ENCODE peak calls at places on chromosomes 5 and 9, in eight cellular contexts. Q, P, W, J, I, R, S and H are unnamed samples.

GRCh38 chr5:173809014-173809413 is 79.1 kb upstream of the CPEB4 start:
- DNase-seq in Q (no peak), P (no peak), W (no peak), J (no peak), I (no peak), R (no peak), S (no peak), H (no peak)

GRCh38 chr9:89218040-89218928 is 39.7 kb upstream of the SHC3 start:
- DNase-seq in Q (no peak), P (no peak), W (no peak), J (no peak), I (peak), R (no peak), S (no peak), H (no peak)

GRCh38 chr5:9622891-9623547 is 7.1 kb downstream of the TAS2R1 start:
- DNase-seq in Q (no peak), P (no peak), W (no peak), J (no peak), I (peak), R (no peak), S (no peak), H (no peak)

GRCh38 chr9:18037981-18038380 is 436.0 kb upstream of the ADAMTSL1 start:
- DNase-seq in Q (no peak), P (no peak), W (no peak), J (no peak), I (no peak), R (peak), S (no peak), H (no peak)

GRCh38 chr5:180818942-180819341 is 16.3 kb upstream of the MGAT1 start:
- DNase-seq in Q (no peak), P (no peak), W (no peak), J (no peak), I (no peak), R (no peak), S (no peak), H (no peak)

GRCh38 chr9:93974151-93974550 is 19.0 kb upstream of the BARX1 start:
- DNase-seq in Q (no peak), P (no peak), W (no peak), J (no peak), I (no peak), R (no peak), S (no peak), H (no peak)

GRCh38 chr5:74396913-74397606 is 243.5 kb downstream of the ENC1 start:
- DNase-seq in Q (no peak), P (no peak), W (no peak), J (no peak), I (no peak), R (no peak), S (no peak), H (no peak)

GRCh38 chr5:54442271-54442670 is 13.2 kb upstream of the HSPB3 start:
- DNase-seq in Q (no peak), P (no peak), W (no peak), J (no peak), I (no peak), R (no peak), S (no peak), H (no peak)

GRCh38 chr5:137778772-137779564 is 24.8 kb upstream of the HNRNPA0 start:
- DNase-seq in Q (no peak), P (peak), W (no peak), J (peak), I (peak), R (no peak), S (no peak), H (no peak)

GRCh38 chr9:8514760-8515159 is 715.2 kb upstream of the DMAC1 start:
- DNase-seq in Q (no peak), P (no peak), W (no peak), J (no peak), I (peak), R (no peak), S (no peak), H (no peak)

GRCh38 chr5:122163151-122164069 is 34.1 kb downstream of the ZNF474 start:
- DNase-seq in Q (peak), P (peak), W (no peak), J (peak), I (no peak), R (peak), S (no peak), H (peak)

GRCh38 chr5:101995585-101995984 is 300.5 kb downstream of the SLCO4C1 start:
- DNase-seq in Q (no peak), P (peak), W (no peak), J (no peak), I (peak), R (no peak), S (peak), H (peak)

GRCh38 chr5:43042176-43042625 is 2.1 kb upstream of the ANXA2R start:
- DNase-seq in Q (peak), P (no peak), W (peak), J (peak), I (peak), R (peak), S (peak), H (no peak)

GRCh38 chr9:101393135-101393534 is 5.3 kb downstream of the MRPL50 start:
- DNase-seq in Q (no peak), P (no peak), W (no peak), J (no peak), I (no peak), R (no peak), S (no peak), H (no peak)

GRCh38 chr9:104386425-104387069 is 117.5 kb upstream of the OR13F1 start:
- DNase-seq in Q (no peak), P (peak), W (peak), J (peak), I (peak), R (no peak), S (no peak), H (peak)

GRCh38 chr9:8652282-8652681 is 852.7 kb upstream of the DMAC1 start:
- DNase-seq in Q (no peak), P (no peak), W (no peak), J (no peak), I (no peak), R (no peak), S (no peak), H (no peak)

GRCh38 chr9:113868501-113868900 is 7.6 kb upstream of the ZNF618 start:
- DNase-seq in Q (no peak), P (no peak), W (no peak), J (no peak), I (no peak), R (no peak), S (no peak), H (no peak)

GRCh38 chr9:113793558-113793957 is 82.6 kb upstream of the ZNF618 start:
- DNase-seq in Q (no peak), P (no peak), W (no peak), J (no peak), I (no peak), R (no peak), S (no peak), H (no peak)

GRCh38 chr5:18483386-18483785 is 849.1 kb downstream of the TAF11L14 start:
- DNase-seq in Q (no peak), P (peak), W (no peak), J (no peak), I (peak), R (no peak), S (no peak), H (no peak)

GRCh38 chr5:113232667-113233066 is 202.1 kb downstream of the TSSK1B start:
- DNase-seq in Q (no peak), P (no peak), W (no peak), J (no peak), I (no peak), R (no peak), S (peak), H (no peak)

GRCh38 chr5:61289669-61290363 is 42.2 kb upstream of the ZSWIM6 start:
- DNase-seq in Q (no peak), P (no peak), W (peak), J (no peak), I (no peak), R (no peak), S (no peak), H (no peak)

GRCh38 chr5:176817864-176818377 is 7.6 kb downstream of the UNC5A start:
- DNase-seq in Q (no peak), P (peak), W (peak), J (peak), I (peak), R (no peak), S (no peak), H (no peak)

GRCh38 chr5:113510836-113511451 is 2.5 kb upstream of the YTHDC2 start:
- DNase-seq in Q (no peak), P (peak), W (no peak), J (peak), I (no peak), R (no peak), S (no peak), H (no peak)

DNA sequence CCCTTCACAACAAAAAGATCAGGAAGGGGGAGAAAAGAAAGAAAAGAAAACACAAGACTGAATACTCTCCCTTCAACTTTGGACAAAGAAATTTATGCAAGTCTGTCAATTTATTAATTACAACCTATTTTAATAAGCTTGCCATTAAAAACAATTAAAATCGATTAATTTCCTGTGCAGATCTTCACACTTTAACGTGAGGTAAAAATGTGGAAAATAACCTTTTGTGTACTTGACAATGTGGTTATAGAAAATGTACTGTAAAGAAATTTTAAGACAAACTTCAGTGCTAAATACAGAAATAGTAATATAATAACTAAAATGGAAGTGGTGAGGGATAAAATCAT is 2.7 kb upstream of the MLLT3 start:
- DNase-seq in Q (no peak), P (no peak), W (no peak), J (no peak), I (no peak), R (no peak), S (no peak), H (no peak)
- H3K27ac ChIP-seq in Q (no peak), P (no peak), W (no peak), J (no peak), I (no peak), R (no peak), S (no peak), H (no peak)

GRCh38 chr5:158384535-158385421 is 525.8 kb upstream of the CLINT1 start:
- DNase-seq in Q (peak), P (peak), W (peak), J (peak), I (no peak), R (peak), S (no peak), H (peak)

GRCh38 chr5:158385982-158386381 is 527.0 kb upstream of the CLINT1 start:
- DNase-seq in Q (no peak), P (no peak), W (no peak), J (no peak), I (no peak), R (no peak), S (no peak), H (no peak)

GRCh38 chr5:158380661-158381060 is 521.7 kb upstream of the CLINT1 start:
- DNase-seq in Q (no peak), P (peak), W (no peak), J (no peak), I (no peak), R (no peak), S (no peak), H (peak)

GRCh38 chr5:158383485-158383884 is 524.5 kb upstream of the CLINT1 start:
- DNase-seq in Q (no peak), P (no peak), W (no peak), J (no peak), I (no peak), R (no peak), S (no peak), H (no peak)

GRCh38 chr5:158382473-158382872 is 523.5 kb upstream of the CLINT1 start:
- DNase-seq in Q (peak), P (peak), W (peak), J (peak), I (peak), R (peak), S (peak), H (peak)
- H3K27ac ChIP-seq in Q (no peak), P (peak), W (no peak), J (no peak), I (no peak), R (no peak), S (no peak), H (no peak)

GRCh38 chr5:111606194-111606593 is 93.9 kb upstream of the STARD4 start:
- DNase-seq in Q (no peak), P (no peak), W (no peak), J (no peak), I (no peak), R (no peak), S (no peak), H (no peak)
- H3K27ac ChIP-seq in Q (no peak), P (no peak), W (no peak), J (no peak), I (no peak), R (no peak), S (no peak), H (no peak)

GRCh38 chr5:162603399-162603798 is 535.8 kb downstream of the GABRG2 start:
- DNase-seq in Q (no peak), P (no peak), W (no peak), J (no peak), I (no peak), R (no peak), S (no peak), H (no peak)
- H3K27ac ChIP-seq in Q (no peak), P (no peak), W (no peak), J (no peak), I (no peak), R (no peak), S (no peak), H (no peak)

GRCh38 chr9:69672828-69673640 is 863 bp upstream of the APBA1 start:
- DNase-seq in Q (peak), P (peak), W (peak), J (peak), I (peak), R (peak), S (peak), H (peak)
- H3K27ac ChIP-seq in Q (peak), P (peak), W (no peak), J (peak), I (peak), R (no peak), S (peak), H (peak)

DNA sequence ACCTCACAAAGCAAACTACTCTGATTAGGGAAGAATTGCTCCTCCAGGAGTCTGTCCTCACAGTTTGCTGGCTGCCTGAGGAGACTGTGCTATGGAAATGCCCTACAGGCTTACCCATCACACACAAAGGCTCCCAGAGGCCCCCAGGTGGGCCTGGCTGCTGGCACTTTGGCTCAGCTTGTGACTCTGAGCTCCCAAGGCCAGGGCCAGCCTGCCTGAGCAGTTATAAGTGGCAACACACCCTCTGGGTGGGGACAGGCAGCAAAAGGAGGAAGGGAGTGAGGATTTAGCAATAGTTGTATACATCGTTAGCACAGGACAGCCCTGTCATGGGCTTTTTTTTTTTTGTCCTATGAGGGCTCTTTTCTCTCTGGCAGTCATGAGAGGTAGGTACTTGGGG is 103.5 kb downstream of the DAPK1 start:
- DNase-seq in Q (peak), P (no peak), W (peak), J (no peak), I (no peak), R (peak), S (no peak), H (no peak)
- H3K27ac ChIP-seq in Q (no peak), P (peak), W (peak), J (no peak), I (peak), R (no peak), S (no peak), H (no peak)

DNA sequence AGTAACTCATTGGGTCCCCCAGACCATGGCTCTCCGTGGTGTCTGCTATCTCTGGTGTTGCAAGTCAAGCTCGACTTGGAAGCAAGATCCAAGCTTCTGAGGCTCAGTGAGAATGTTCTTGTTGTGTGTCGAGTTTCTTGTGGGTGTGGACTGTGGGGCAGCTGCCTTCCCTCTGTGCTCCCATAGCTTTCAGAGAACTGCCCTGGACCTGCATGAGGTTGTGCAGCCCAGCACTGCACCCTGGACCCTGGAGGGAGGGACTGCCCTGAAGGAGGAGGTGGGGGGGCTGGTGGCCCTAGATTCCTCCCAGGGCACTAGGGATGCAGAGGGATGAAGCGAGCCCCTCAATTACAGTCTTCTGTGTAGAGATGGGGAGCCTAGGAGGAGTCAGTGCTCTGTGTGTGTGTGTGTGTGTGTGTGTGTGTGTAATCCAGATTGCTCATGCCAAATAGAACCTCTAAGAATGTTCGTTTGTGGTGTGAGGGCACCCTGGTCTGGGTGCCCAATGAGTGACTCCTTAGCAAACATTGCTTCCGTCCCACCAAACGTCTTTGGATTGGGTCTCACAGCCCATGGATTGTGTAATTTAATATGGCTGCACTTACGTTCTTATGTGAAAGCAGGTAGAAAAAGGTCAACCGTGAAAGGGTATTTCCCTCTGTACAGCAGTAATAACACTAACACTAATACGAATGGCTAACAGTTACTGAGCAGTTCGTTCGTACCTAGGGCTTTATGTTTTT is 143.3 kb upstream of the LMX1B start:
- DNase-seq in Q (no peak), P (no peak), W (peak), J (no peak), I (no peak), R (peak), S (no peak), H (no peak)
- H3K27ac ChIP-seq in Q (no peak), P (no peak), W (peak), J (no peak), I (peak), R (no peak), S (no peak), H (no peak)

GRCh38 chr9:34990908-34991832 is 1.6 kb downstream of the DNAJB5 start:
- DNase-seq in Q (no peak), P (no peak), W (no peak), J (no peak), I (peak), R (no peak), S (no peak), H (no peak)

GRCh38 chr9:34991833-34992375 is 2.4 kb downstream of the DNAJB5 start:
- DNase-seq in Q (peak), P (peak), W (no peak), J (peak), I (peak), R (no peak), S (no peak), H (no peak)

GRCh38 chr9:34994429-34995287 is 5.1 kb downstream of the DNAJB5 start:
- DNase-seq in Q (no peak), P (peak), W (no peak), J (peak), I (peak), R (no peak), S (peak), H (no peak)

GRCh38 chr9:34993502-34994428 is 4.2 kb downstream of the DNAJB5 start:
- DNase-seq in Q (peak), P (no peak), W (no peak), J (no peak), I (peak), R (peak), S (no peak), H (no peak)

DNA sequence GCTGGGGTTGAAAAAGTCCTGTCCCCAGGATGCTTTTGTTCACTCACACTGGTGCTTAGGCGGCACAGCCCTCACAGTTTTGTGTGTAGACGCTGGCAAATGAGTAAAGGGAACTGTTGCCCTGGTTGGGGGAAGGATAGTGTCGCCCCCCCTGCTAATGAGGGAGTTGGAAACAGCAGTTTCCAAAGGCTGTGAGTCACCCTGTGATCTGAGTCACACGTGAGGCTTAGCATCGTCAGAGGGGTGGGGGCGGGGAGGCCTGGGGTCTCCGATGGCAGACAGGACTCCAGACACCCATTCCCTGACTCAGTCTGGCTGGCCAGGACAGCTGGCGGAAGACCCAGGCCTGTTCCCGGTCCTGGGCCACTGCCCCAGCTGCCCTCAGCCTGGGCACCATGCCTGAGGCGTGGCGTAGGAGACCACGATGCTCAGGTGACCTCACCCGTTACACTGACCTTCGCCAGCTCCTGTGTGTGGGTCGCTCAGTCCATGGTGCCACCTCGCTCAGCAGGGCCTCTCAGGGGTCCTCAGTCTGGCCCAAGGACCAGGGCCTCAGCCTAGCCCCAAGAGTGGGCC is 2.9 kb downstream of the DNAJB5 start:
- DNase-seq in Q (peak), P (peak), W (no peak), J (peak), I (no peak), R (peak), S (no peak), H (no peak)
- H3K27ac ChIP-seq in Q (peak), P (peak), W (no peak), J (peak), I (peak), R (peak), S (peak), H (peak)

GRCh38 chr9:136292026-136292538 is 11.8 kb downstream of the CCDC187 start:
- DNase-seq in Q (no peak), P (no peak), W (no peak), J (no peak), I (no peak), R (no peak), S (no peak), H (no peak)
- H3K27ac ChIP-seq in Q (no peak), P (peak), W (no peak), J (no peak), I (no peak), R (no peak), S (no peak), H (no peak)